ENCODE peak calls at places on chromosome 6, in six cellular contexts. One of them, this sample, is unnamed.

GRCh38 chr6:40138273-40138720 is 204.0 kb upstream of the MOCS1 start:
- DNase-seq in left ventricle myocardium inferior: no peak
- DNase-seq in tibial nerve: no peak
- DNase-seq in fibroblast of the aortic adventitia: no peak
- DNase-seq in astrocyte of the spinal cord: no peak
- DNase-seq in fibroblast of lung: no peak
- DNase-seq in this sample: no peak

GRCh38 chr6:30685977-30686907 is at the start of gene PPP1R18:
- DNase-seq in left ventricle myocardium inferior: peak
- DNase-seq in tibial nerve: peak
- DNase-seq in fibroblast of the aortic adventitia: peak
- DNase-seq in astrocyte of the spinal cord: no peak
- DNase-seq in fibroblast of lung: peak
- DNase-seq in this sample: no peak

GRCh38 chr6:41494212-41495115 is 51.7 kb upstream of the FOXP4 start:
- DNase-seq in left ventricle myocardium inferior: no peak
- DNase-seq in tibial nerve: no peak
- DNase-seq in fibroblast of the aortic adventitia: no peak
- DNase-seq in astrocyte of the spinal cord: no peak
- DNase-seq in fibroblast of lung: no peak
- DNase-seq in this sample: no peak

GRCh38 chr6:53095716-53096115 is 30.5 kb downstream of the FBXO9 start:
- DNase-seq in left ventricle myocardium inferior: no peak
- DNase-seq in tibial nerve: no peak
- DNase-seq in fibroblast of the aortic adventitia: peak
- DNase-seq in astrocyte of the spinal cord: no peak
- DNase-seq in fibroblast of lung: no peak
- DNase-seq in this sample: no peak

GRCh38 chr6:43229803-43230239 is 540 bp upstream of the DNPH1 start:
- DNase-seq in left ventricle myocardium inferior: no peak
- DNase-seq in tibial nerve: no peak
- DNase-seq in fibroblast of the aortic adventitia: no peak
- DNase-seq in astrocyte of the spinal cord: no peak
- DNase-seq in fibroblast of lung: no peak
- DNase-seq in this sample: no peak

GRCh38 chr6:7166410-7167293 is 58.9 kb downstream of the RREB1 start:
- DNase-seq in left ventricle myocardium inferior: no peak
- DNase-seq in tibial nerve: no peak
- DNase-seq in fibroblast of the aortic adventitia: peak
- DNase-seq in astrocyte of the spinal cord: peak
- DNase-seq in fibroblast of lung: peak
- DNase-seq in this sample: no peak

GRCh38 chr6:50264995-50265571 is 215.4 kb upstream of the DEFB112 start:
- DNase-seq in left ventricle myocardium inferior: no peak
- DNase-seq in tibial nerve: no peak
- DNase-seq in fibroblast of the aortic adventitia: no peak
- DNase-seq in astrocyte of the spinal cord: no peak
- DNase-seq in fibroblast of lung: peak
- DNase-seq in this sample: no peak

GRCh38 chr6:33904050-33904827 is 100.4 kb upstream of the MLN start:
- DNase-seq in left ventricle myocardium inferior: no peak
- DNase-seq in tibial nerve: no peak
- DNase-seq in fibroblast of the aortic adventitia: no peak
- DNase-seq in astrocyte of the spinal cord: no peak
- DNase-seq in fibroblast of lung: no peak
- DNase-seq in this sample: no peak

GRCh38 chr6:99559056-99559455 is 9.4 kb downstream of the CCNC start:
- DNase-seq in left ventricle myocardium inferior: no peak
- DNase-seq in tibial nerve: no peak
- DNase-seq in fibroblast of the aortic adventitia: no peak
- DNase-seq in astrocyte of the spinal cord: no peak
- DNase-seq in fibroblast of lung: no peak
- DNase-seq in this sample: no peak

GRCh38 chr6:90544085-90544484 is 42.8 kb downstream of the MAP3K7 start:
- DNase-seq in left ventricle myocardium inferior: no peak
- DNase-seq in tibial nerve: no peak
- DNase-seq in fibroblast of the aortic adventitia: no peak
- DNase-seq in astrocyte of the spinal cord: no peak
- DNase-seq in fibroblast of lung: no peak
- DNase-seq in this sample: no peak

DNA sequence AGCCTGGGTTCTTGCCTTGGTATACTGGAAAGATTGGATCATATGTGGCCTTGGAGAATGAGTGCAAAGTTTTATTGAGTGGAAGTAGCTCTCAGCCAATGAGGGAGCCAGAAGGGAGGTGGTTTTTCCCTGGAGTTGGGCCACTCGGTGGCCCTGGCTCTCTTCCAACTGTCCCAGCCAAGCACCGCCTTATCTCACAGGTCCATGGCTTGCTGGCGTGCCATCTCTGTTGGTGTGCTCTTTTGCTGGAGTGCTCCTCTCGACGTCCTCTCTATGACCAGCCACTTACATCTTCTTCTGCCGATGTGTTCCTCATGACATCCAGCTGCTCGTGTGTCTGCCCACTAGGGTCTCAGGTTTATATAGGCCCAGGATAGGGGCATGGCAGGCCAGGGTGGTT is 505.9 kb upstream of the SYNCRIP start:
- DNase-seq in left ventricle myocardium inferior: no peak
- DNase-seq in tibial nerve: no peak
- DNase-seq in fibroblast of the aortic adventitia: no peak
- DNase-seq in astrocyte of the spinal cord: no peak
- DNase-seq in fibroblast of lung: no peak
- DNase-seq in this sample: no peak
- TF ChIP-seq CTCF in left ventricle myocardium inferior: no peak
- TF ChIP-seq CTCF in tibial nerve: no peak
- TF ChIP-seq CTCF in fibroblast of the aortic adventitia: no peak
- TF ChIP-seq CTCF in astrocyte of the spinal cord: no peak
- TF ChIP-seq CTCF in fibroblast of lung: no peak
- TF ChIP-seq CTCF in this sample: no peak

GRCh38 chr6:15629487-15629886 is 33.3 kb downstream of the DTNBP1 start:
- DNase-seq in left ventricle myocardium inferior: no peak
- DNase-seq in tibial nerve: no peak
- DNase-seq in fibroblast of the aortic adventitia: no peak
- DNase-seq in astrocyte of the spinal cord: no peak
- DNase-seq in fibroblast of lung: no peak
- DNase-seq in this sample: no peak
- TF ChIP-seq CTCF in left ventricle myocardium inferior: no peak
- TF ChIP-seq CTCF in tibial nerve: no peak
- TF ChIP-seq CTCF in fibroblast of the aortic adventitia: no peak
- TF ChIP-seq CTCF in astrocyte of the spinal cord: no peak
- TF ChIP-seq CTCF in fibroblast of lung: no peak
- TF ChIP-seq CTCF in this sample: no peak

GRCh38 chr6:19782588-19782987 is 54.6 kb upstream of the ID4 start:
- DNase-seq in left ventricle myocardium inferior: no peak
- DNase-seq in tibial nerve: no peak
- DNase-seq in fibroblast of the aortic adventitia: no peak
- DNase-seq in astrocyte of the spinal cord: no peak
- DNase-seq in fibroblast of lung: no peak
- DNase-seq in this sample: no peak
- TF ChIP-seq CTCF in left ventricle myocardium inferior: no peak
- TF ChIP-seq CTCF in tibial nerve: no peak
- TF ChIP-seq CTCF in fibroblast of the aortic adventitia: no peak
- TF ChIP-seq CTCF in astrocyte of the spinal cord: no peak
- TF ChIP-seq CTCF in fibroblast of lung: no peak
- TF ChIP-seq CTCF in this sample: no peak

GRCh38 chr6:125781307-125781868 is 9.4 kb upstream of the NCOA7 start:
- DNase-seq in left ventricle myocardium inferior: no peak
- DNase-seq in tibial nerve: no peak
- DNase-seq in fibroblast of the aortic adventitia: peak
- DNase-seq in astrocyte of the spinal cord: peak
- DNase-seq in fibroblast of lung: peak
- DNase-seq in this sample: no peak
- TF ChIP-seq CTCF in left ventricle myocardium inferior: no peak
- TF ChIP-seq CTCF in tibial nerve: no peak
- TF ChIP-seq CTCF in fibroblast of the aortic adventitia: peak
- TF ChIP-seq CTCF in astrocyte of the spinal cord: no peak
- TF ChIP-seq CTCF in fibroblast of lung: no peak
- TF ChIP-seq CTCF in this sample: no peak

DNA sequence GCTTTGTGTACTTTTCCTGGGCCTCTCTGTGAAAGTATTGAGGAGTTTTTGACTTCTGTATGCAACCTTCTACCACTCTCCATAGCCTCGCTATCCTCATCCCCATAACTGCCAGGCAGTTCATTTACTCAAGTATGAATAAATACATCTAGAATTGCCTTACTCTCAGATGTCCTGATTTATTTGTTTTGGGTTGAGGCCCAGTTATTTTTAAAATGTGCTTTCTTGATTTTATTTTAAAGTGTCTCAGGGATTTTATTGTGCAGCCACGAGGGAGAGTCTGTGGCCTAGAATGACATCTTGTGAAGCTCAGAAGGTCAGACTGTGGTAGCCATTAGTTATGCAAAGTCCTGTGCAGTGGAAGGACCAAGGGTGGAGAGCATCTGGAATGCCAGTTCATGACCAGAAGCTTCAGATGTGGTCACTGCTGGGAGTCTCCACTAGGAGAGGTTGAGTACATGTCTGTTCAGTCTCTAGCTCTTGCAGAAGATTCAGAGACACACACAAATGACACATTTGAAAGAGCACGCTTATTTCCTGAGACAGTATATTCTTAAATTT is 346.3 kb upstream of the IMPG1 start:
- DNase-seq in left ventricle myocardium inferior: no peak
- DNase-seq in tibial nerve: no peak
- DNase-seq in fibroblast of the aortic adventitia: no peak
- DNase-seq in astrocyte of the spinal cord: peak
- DNase-seq in fibroblast of lung: no peak
- DNase-seq in this sample: no peak
- TF ChIP-seq CTCF in left ventricle myocardium inferior: no peak
- TF ChIP-seq CTCF in tibial nerve: no peak
- TF ChIP-seq CTCF in fibroblast of the aortic adventitia: no peak
- TF ChIP-seq CTCF in astrocyte of the spinal cord: no peak
- TF ChIP-seq CTCF in fibroblast of lung: no peak
- TF ChIP-seq CTCF in this sample: no peak

GRCh38 chr6:119129148-119129967 is 50.9 kb upstream of the FAM184A start:
- DNase-seq in left ventricle myocardium inferior: no peak
- DNase-seq in tibial nerve: no peak
- DNase-seq in fibroblast of the aortic adventitia: peak
- DNase-seq in astrocyte of the spinal cord: peak
- DNase-seq in fibroblast of lung: peak
- DNase-seq in this sample: peak
- TF ChIP-seq CTCF in left ventricle myocardium inferior: peak
- TF ChIP-seq CTCF in tibial nerve: peak
- TF ChIP-seq CTCF in fibroblast of the aortic adventitia: peak
- TF ChIP-seq CTCF in astrocyte of the spinal cord: peak
- TF ChIP-seq CTCF in fibroblast of lung: peak
- TF ChIP-seq CTCF in this sample: peak

GRCh38 chr6:37365791-37366190 is 12.0 kb downstream of the RNF8 start:
- DNase-seq in left ventricle myocardium inferior: no peak
- DNase-seq in tibial nerve: no peak
- DNase-seq in fibroblast of the aortic adventitia: peak
- DNase-seq in astrocyte of the spinal cord: peak
- DNase-seq in fibroblast of lung: peak
- DNase-seq in this sample: no peak
- TF ChIP-seq CTCF in left ventricle myocardium inferior: peak
- TF ChIP-seq CTCF in tibial nerve: no peak
- TF ChIP-seq CTCF in fibroblast of the aortic adventitia: peak
- TF ChIP-seq CTCF in astrocyte of the spinal cord: peak
- TF ChIP-seq CTCF in fibroblast of lung: no peak
- TF ChIP-seq CTCF in this sample: peak

GRCh38 chr6:27754408-27754782 is 157.8 kb downstream of the OR2B2 start:
- DNase-seq in left ventricle myocardium inferior: no peak
- DNase-seq in tibial nerve: no peak
- DNase-seq in fibroblast of the aortic adventitia: no peak
- DNase-seq in astrocyte of the spinal cord: no peak
- DNase-seq in fibroblast of lung: no peak
- DNase-seq in this sample: no peak

GRCh38 chr6:27755768-27756167 is 156.4 kb downstream of the OR2B2 start:
- DNase-seq in left ventricle myocardium inferior: no peak
- DNase-seq in tibial nerve: no peak
- DNase-seq in fibroblast of the aortic adventitia: no peak
- DNase-seq in astrocyte of the spinal cord: no peak
- DNase-seq in fibroblast of lung: no peak
- DNase-seq in this sample: no peak

GRCh38 chr6:27752038-27752885 is 159.9 kb downstream of the OR2B2 start:
- DNase-seq in left ventricle myocardium inferior: no peak
- DNase-seq in tibial nerve: no peak
- DNase-seq in fibroblast of the aortic adventitia: peak
- DNase-seq in astrocyte of the spinal cord: peak
- DNase-seq in fibroblast of lung: peak
- DNase-seq in this sample: peak

GRCh38 chr6:27757307-27757706 is 154.9 kb downstream of the OR2B2 start:
- DNase-seq in left ventricle myocardium inferior: no peak
- DNase-seq in tibial nerve: no peak
- DNase-seq in fibroblast of the aortic adventitia: no peak
- DNase-seq in astrocyte of the spinal cord: no peak
- DNase-seq in fibroblast of lung: peak
- DNase-seq in this sample: no peak

GRCh38 chr6:27753668-27754407 is 158.4 kb downstream of the OR2B2 start:
- DNase-seq in left ventricle myocardium inferior: peak
- DNase-seq in tibial nerve: no peak
- DNase-seq in fibroblast of the aortic adventitia: peak
- DNase-seq in astrocyte of the spinal cord: peak
- DNase-seq in fibroblast of lung: peak
- DNase-seq in this sample: peak
- TF ChIP-seq CTCF in left ventricle myocardium inferior: peak
- TF ChIP-seq CTCF in tibial nerve: no peak
- TF ChIP-seq CTCF in fibroblast of the aortic adventitia: peak
- TF ChIP-seq CTCF in astrocyte of the spinal cord: peak
- TF ChIP-seq CTCF in fibroblast of lung: peak
- TF ChIP-seq CTCF in this sample: peak